ENCODE peak calls at places on chromosome 10, in five cellular contexts. N is Ammon's horn; Y is CD4-positive, alpha-beta memory T cell; H is gastrocnemius medialis; E is ELR. K is an unnamed sample.

GRCh38 chr10:67790534-67791408 is 47.2 kb downstream of the DNAJC12 start:
- DNase-seq in N (no peak), Y (no peak), H (no peak), E (peak), K (no peak)

GRCh38 chr10:77197544-77197943 is 440.1 kb downstream of the KCNMA1 start:
- DNase-seq in N (no peak), Y (no peak), H (no peak), E (no peak), K (no peak)

GRCh38 chr10:104314591-104315485 is 23.4 kb downstream of the ITPRIP start:
- DNase-seq in N (no peak), Y (no peak), H (no peak), E (no peak), K (no peak)

GRCh38 chr10:101616415-101617101 is 28.4 kb downstream of the DPCD start:
- DNase-seq in N (no peak), Y (no peak), H (no peak), E (no peak), K (no peak)

GRCh38 chr10:100041620-100042019 is 31.9 kb upstream of the DNMBP start:
- DNase-seq in N (no peak), Y (no peak), H (no peak), E (no peak), K (no peak)

GRCh38 chr10:5501976-5502902 is 2.9 kb upstream of the CALML5 start:
- DNase-seq in N (no peak), Y (no peak), H (no peak), E (no peak), K (no peak)

GRCh38 chr10:63671317-63671937 is 150.2 kb downstream of the REEP3 start:
- DNase-seq in N (peak), Y (no peak), H (no peak), E (no peak), K (peak)

GRCh38 chr10:119344381-119344780 is 137.0 kb downstream of the GRK5 start:
- DNase-seq in N (no peak), Y (no peak), H (no peak), E (no peak), K (no peak)

K was measured in pons.